ENCODE peak calls at places on chromosomes 5 and 9, in four cellular contexts. M is K562, W is HepG2, E is A549. L is an unnamed sample.

GRCh38 chr9:129309041-129309430 is 131.0 kb upstream of the IER5L start:
- DNase-seq in M (no peak), W (no peak), E (no peak), L (no peak)

GRCh38 chr5:5688925-5689310 is 266.4 kb downstream of the ICE1 start:
- DNase-seq in M (no peak), W (no peak), E (no peak), L (no peak)

GRCh38 chr9:137077010-137077747 is at the start of gene UAP1L1:
- DNase-seq in M (peak; percentile 42), W (no peak), E (no peak), L (no peak)

GRCh38 chr5:133993563-133993962 is 11.2 kb downstream of the VDAC1 start:
- DNase-seq in M (no peak), W (no peak), E (no peak), L (no peak)

GRCh38 chr5:61732376-61732775 is 400.3 kb downstream of the ZSWIM6 start:
- DNase-seq in M (no peak), W (no peak), E (no peak), L (no peak)

GRCh38 chr5:137148128-137148527 is 351.0 kb downstream of the SPOCK1 start:
- DNase-seq in M (no peak), W (no peak), E (no peak), L (no peak)

GRCh38 chr5:14405706-14406553 is 175.7 kb upstream of the OTULINL start:
- DNase-seq in M (no peak), W (no peak), E (no peak), L (no peak)

GRCh38 chr5:153504726-153505125 is 14.3 kb downstream of the GRIA1 start:
- DNase-seq in M (no peak), W (no peak), E (no peak), L (no peak)

GRCh38 chr9:94142353-94142752 is 58.1 kb downstream of the PTPDC1 start:
- DNase-seq in M (no peak), W (no peak), E (no peak), L (no peak)

GRCh38 chr9:92242115-92242778 is 51.2 kb downstream of the IARS1 start:
- DNase-seq in M (no peak), W (no peak), E (peak; percentile 18), L (no peak)

GRCh38 chr5:142324377-142324870 is 397 bp downstream of the SPRY4 start:
- DNase-seq in M (peak; percentile 55), W (no peak), E (peak; percentile 60), L (no peak)

GRCh38 chr9:121692606-121693505 is 41.4 kb downstream of the DAB2IP start:
- DNase-seq in M (no peak), W (peak; percentile 81), E (peak; percentile 24), L (no peak)

GRCh38 chr9:133677126-133678010 is 41.2 kb downstream of the DBH start:
- DNase-seq in M (no peak), W (no peak), E (no peak), L (no peak)

GRCh38 chr9:36470891-36471290 is 70.8 kb upstream of the RNF38 start:
- DNase-seq in M (no peak), W (no peak), E (no peak), L (peak; percentile 67)

GRCh38 chr9:138023394-138024124 is 146.0 kb downstream of the CACNA1B start:
- DNase-seq in M (peak; percentile 0), W (no peak), E (no peak), L (no peak)

GRCh38 chr9:121785673-121786542 is 134.5 kb downstream of the DAB2IP start:
- DNase-seq in M (no peak), W (no peak), E (no peak), L (no peak)

GRCh38 chr5:64784451-64785025 is 15.8 kb downstream of the CWC27 start:
- DNase-seq in M (peak; percentile 31), W (peak; percentile 71), E (peak; percentile 12), L (peak; percentile 26)

GRCh38 chr5:140785905-140786686 is at the start of gene PCDHA1:
- DNase-seq in M (peak; percentile 9), W (no peak), E (peak; percentile 29), L (no peak)

GRCh38 chr5:111901303-111901702 is 144.3 kb upstream of the NREP start:
- DNase-seq in M (no peak), W (no peak), E (no peak), L (no peak)

GRCh38 chr9:138098908-138099791 is 221.6 kb downstream of the CACNA1B start:
- DNase-seq in M (no peak), W (no peak), E (no peak), L (no peak)

GRCh38 chr5:53087596-53087995 is 22.0 kb downstream of the MOCS2 start:
- DNase-seq in M (no peak), W (no peak), E (no peak), L (no peak)

GRCh38 chr5:131677115-131677514 is 42.1 kb upstream of the RAPGEF6 start:
- DNase-seq in M (no peak), W (no peak), E (no peak), L (no peak)

GRCh38 chr5:72179816-72180440 is 72.7 kb downstream of the MAP1B start:
- DNase-seq in M (no peak), W (no peak), E (no peak), L (no peak)

GRCh38 chr9:18365651-18366050 is 108.3 kb upstream of the ADAMTSL1 start:
- DNase-seq in M (no peak), W (no peak), E (no peak), L (no peak)

GRCh38 chr5:57501414-57502321 is 19.1 kb upstream of the ACTBL2 start:
- DNase-seq in M (no peak), W (no peak), E (no peak), L (no peak)

GRCh38 chr9:68747043-68747533 is 42.0 kb downstream of the PIP5K1B start:
- DNase-seq in M (peak; percentile 82), W (no peak), E (no peak), L (no peak)
- TF ChIP-seq POLR2AphosphoS2 in M (no peak), W (no peak), E (no peak), L (no peak)

GRCh38 chr5:39331993-39332392 is 32.3 kb downstream of the C9 start:
- DNase-seq in M (no peak), W (no peak), E (no peak), L (no peak)
- TF ChIP-seq POLR2AphosphoS2 in M (no peak), W (no peak), E (no peak), L (no peak)

GRCh38 chr9:75892168-75892901 is 1.9 kb downstream of the PCSK5 start:
- DNase-seq in M (no peak), W (no peak), E (peak; percentile 35), L (no peak)
- TF ChIP-seq POLR2AphosphoS2 in M (no peak), W (no peak), E (no peak), L (no peak)

GRCh38 chr5:106292654-106293053 is 1378.1 kb downstream of the EFNA5 start:
- DNase-seq in M (no peak), W (no peak), E (no peak), L (no peak)
- TF ChIP-seq POLR2AphosphoS2 in M (no peak), W (no peak), E (no peak), L (no peak)

GRCh38 chr9:6779417-6780241 is 21.9 kb downstream of the KDM4C start:
- DNase-seq in M (peak; percentile 45), W (peak; percentile 81), E (no peak), L (no peak)
- TF ChIP-seq POLR2AphosphoS2 in M (no peak), W (no peak), E (no peak), L (no peak)

DNA sequence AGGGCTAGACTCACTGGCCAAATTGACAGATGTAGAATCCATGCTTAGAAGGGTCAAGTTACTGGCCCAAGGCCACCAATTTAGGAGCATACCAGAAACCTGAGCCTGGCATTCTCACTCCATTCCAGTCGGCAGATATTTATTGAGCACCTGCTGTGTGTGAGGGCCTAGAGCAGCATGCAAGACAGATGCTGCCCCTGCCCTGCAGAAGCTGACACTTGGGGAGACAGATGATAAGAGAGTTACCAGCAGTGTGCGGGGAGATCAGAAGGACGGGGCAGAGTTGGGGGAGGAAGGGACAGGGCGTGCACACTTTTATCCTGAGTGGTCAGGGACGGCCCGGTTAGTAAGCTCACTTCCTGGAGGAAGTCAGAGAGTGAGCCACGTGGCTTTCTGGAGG is 111.5 kb upstream of the RAPGEF1 start:
- DNase-seq in M (peak; percentile 37), W (no peak), E (no peak), L (no peak)
- TF ChIP-seq POLR2AphosphoS2 in M (no peak), W (no peak), E (no peak), L (no peak)

GRCh38 chr9:107751522-107752235 is 262.1 kb upstream of the KLF4 start:
- DNase-seq in M (no peak), W (peak; percentile 72), E (peak; percentile 75), L (peak; percentile 45)

GRCh38 chr9:107750741-107751521 is 261.4 kb upstream of the KLF4 start:
- DNase-seq in M (no peak), W (peak; percentile 13), E (peak; percentile 85), L (no peak)

GRCh38 chr9:107759009-107759822 is 269.6 kb upstream of the KLF4 start:
- DNase-seq in M (no peak), W (no peak), E (no peak), L (peak; percentile 37)

GRCh38 chr9:107756091-107756490 is 266.5 kb upstream of the KLF4 start:
- DNase-seq in M (no peak), W (no peak), E (no peak), L (no peak)

DNA sequence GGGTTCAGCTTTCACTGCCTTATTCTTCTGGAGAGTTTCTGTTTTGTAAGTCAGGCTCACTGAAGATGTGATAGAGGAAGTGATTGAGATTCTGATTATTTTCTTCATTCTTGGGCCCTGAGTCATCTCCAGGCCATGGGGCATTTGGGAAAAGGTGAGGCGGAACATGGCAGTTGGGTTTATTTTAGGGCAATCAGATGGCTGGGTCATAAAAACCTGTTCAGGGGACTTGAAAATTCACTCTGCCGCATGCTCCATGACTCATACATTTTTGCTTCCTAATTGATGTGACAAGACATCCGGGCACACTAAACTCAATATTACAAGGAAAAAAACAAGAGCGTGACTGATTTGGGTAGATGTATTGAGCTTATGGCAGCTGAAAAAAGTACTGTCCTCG is 265.7 kb upstream of the KLF4 start:
- DNase-seq in M (no peak), W (no peak), E (no peak), L (no peak)
- TF ChIP-seq POLR2AphosphoS2 in M (no peak), W (no peak), E (no peak), L (no peak)

L was measured in GM12878.